ENCODE peak calls at places on chromosome 7, in four cellular contexts. S is left cardiac atrium, B is BJ, N is mesendoderm. Y is an unnamed sample.

GRCh38 chr7:79272066-79272669 is 181.3 kb downstream of the MAGI2 start:
- DNase-seq in B (no peak), S (no peak), N (peak), Y (no peak)

GRCh38 chr7:142854505-142855400 is at the start of gene EPHB6:
- DNase-seq in B (no peak), N (peak), S (peak), Y (peak)

GRCh38 chr7:111107576-111107975 is 16.6 kb downstream of the LRRN3 start:
- DNase-seq in B (no peak), S (no peak), N (no peak), Y (no peak)

GRCh38 chr7:1940402-1940786 is 270.3 kb downstream of the ELFN1 start:
- DNase-seq in B (no peak), N (no peak), S (peak), Y (peak)

GRCh38 chr7:22481726-22482125 is 18.3 kb downstream of the STEAP1B start:
- DNase-seq in S (no peak), B (no peak), N (no peak), Y (no peak)

GRCh38 chr7:17948503-17949238 is 8.4 kb upstream of the SNX13 start:
- DNase-seq in S (no peak), B (no peak), N (no peak), Y (no peak)

GRCh38 chr7:151876112-151876898 is 610 bp downstream of the PRKAG2 start:
- DNase-seq in S (peak), B (no peak), N (peak), Y (peak)

GRCh38 chr7:51304729-51305128 is 11.9 kb downstream of the COBL start:
- DNase-seq in N (peak), S (no peak), B (no peak), Y (no peak)

Y was measured in heart right ventricle.